ENCODE peak calls at places on chromosomes 5 and 9, in five cellular contexts. One of them, this sample, is unnamed.

GRCh38 chr5:55456216-55456895 is 78.4 kb downstream of the PLPP1 start:
- DNase-seq in D341Med: no peak
- DNase-seq in NCI-H774: no peak
- DNase-seq in HT-29: no peak
- DNase-seq in stimulated activated naive CD8-positive, alpha-beta T cell treated with anti-CD3 and anti-CD28 coated beads, Interleukin-15, Interleukin-2, amounts not matched to agents 100 U/mL and 50 U/mL, for 24 hours: no peak
- DNase-seq in this sample: no peak

GRCh38 chr9:12853021-12853420 is 78.2 kb downstream of the LURAP1L start:
- DNase-seq in D341Med: no peak
- DNase-seq in NCI-H774: no peak
- DNase-seq in HT-29: no peak
- DNase-seq in stimulated activated naive CD8-positive, alpha-beta T cell treated with anti-CD3 and anti-CD28 coated beads, Interleukin-15, Interleukin-2, amounts not matched to agents 100 U/mL and 50 U/mL, for 24 hours: no peak
- DNase-seq in this sample: no peak

GRCh38 chr9:134881313-134881670 is 682 bp downstream of the FCN2 start:
- DNase-seq in D341Med: no peak
- DNase-seq in NCI-H774: no peak
- DNase-seq in HT-29: no peak
- DNase-seq in stimulated activated naive CD8-positive, alpha-beta T cell treated with anti-CD3 and anti-CD28 coated beads, Interleukin-15, Interleukin-2, amounts not matched to agents 100 U/mL and 50 U/mL, for 24 hours: no peak
- DNase-seq in this sample: no peak

GRCh38 chr9:106860731-106861584 is 2.0 kb upstream of the ZNF462 start:
- DNase-seq in D341Med: peak
- DNase-seq in NCI-H774: no peak
- DNase-seq in HT-29: no peak
- DNase-seq in stimulated activated naive CD8-positive, alpha-beta T cell treated with anti-CD3 and anti-CD28 coated beads, Interleukin-15, Interleukin-2, amounts not matched to agents 100 U/mL and 50 U/mL, for 24 hours: no peak
- DNase-seq in this sample: no peak

GRCh38 chr5:157900644-157901043 is 41.7 kb upstream of the CLINT1 start:
- DNase-seq in D341Med: no peak
- DNase-seq in NCI-H774: peak
- DNase-seq in HT-29: no peak
- DNase-seq in stimulated activated naive CD8-positive, alpha-beta T cell treated with anti-CD3 and anti-CD28 coated beads, Interleukin-15, Interleukin-2, amounts not matched to agents 100 U/mL and 50 U/mL, for 24 hours: no peak
- DNase-seq in this sample: no peak

GRCh38 chr5:89253931-89254330 is 370.9 kb upstream of the MEF2C start:
- DNase-seq in D341Med: no peak
- DNase-seq in NCI-H774: no peak
- DNase-seq in HT-29: no peak
- DNase-seq in stimulated activated naive CD8-positive, alpha-beta T cell treated with anti-CD3 and anti-CD28 coated beads, Interleukin-15, Interleukin-2, amounts not matched to agents 100 U/mL and 50 U/mL, for 24 hours: no peak
- DNase-seq in this sample: no peak

GRCh38 chr5:143576721-143577484 is 173.4 kb upstream of the NR3C1 start:
- DNase-seq in D341Med: no peak
- DNase-seq in NCI-H774: no peak
- DNase-seq in HT-29: no peak
- DNase-seq in stimulated activated naive CD8-positive, alpha-beta T cell treated with anti-CD3 and anti-CD28 coated beads, Interleukin-15, Interleukin-2, amounts not matched to agents 100 U/mL and 50 U/mL, for 24 hours: no peak
- DNase-seq in this sample: no peak

GRCh38 chr9:93452710-93453046 is 703 bp downstream of the FAM120AOS start:
- DNase-seq in D341Med: no peak
- DNase-seq in NCI-H774: no peak
- DNase-seq in HT-29: no peak
- DNase-seq in stimulated activated naive CD8-positive, alpha-beta T cell treated with anti-CD3 and anti-CD28 coated beads, Interleukin-15, Interleukin-2, amounts not matched to agents 100 U/mL and 50 U/mL, for 24 hours: peak
- DNase-seq in this sample: no peak

GRCh38 chr9:136978073-136978864 is 965 bp downstream of the PTGDS start:
- DNase-seq in D341Med: peak
- DNase-seq in NCI-H774: peak
- DNase-seq in HT-29: no peak
- DNase-seq in stimulated activated naive CD8-positive, alpha-beta T cell treated with anti-CD3 and anti-CD28 coated beads, Interleukin-15, Interleukin-2, amounts not matched to agents 100 U/mL and 50 U/mL, for 24 hours: peak
- DNase-seq in this sample: peak

GRCh38 chr5:161851691-161852299 is 3.9 kb downstream of the GABRA1 start:
- DNase-seq in D341Med: no peak
- DNase-seq in NCI-H774: no peak
- DNase-seq in HT-29: peak
- DNase-seq in stimulated activated naive CD8-positive, alpha-beta T cell treated with anti-CD3 and anti-CD28 coated beads, Interleukin-15, Interleukin-2, amounts not matched to agents 100 U/mL and 50 U/mL, for 24 hours: no peak
- DNase-seq in this sample: peak

GRCh38 chr5:111774525-111774924 is 17.5 kb upstream of the NREP start:
- DNase-seq in D341Med: peak
- DNase-seq in NCI-H774: no peak
- DNase-seq in HT-29: peak
- DNase-seq in stimulated activated naive CD8-positive, alpha-beta T cell treated with anti-CD3 and anti-CD28 coated beads, Interleukin-15, Interleukin-2, amounts not matched to agents 100 U/mL and 50 U/mL, for 24 hours: no peak
- DNase-seq in this sample: no peak

GRCh38 chr9:95409650-95410426 is 92.3 kb upstream of the FANCC start:
- DNase-seq in D341Med: no peak
- DNase-seq in NCI-H774: no peak
- DNase-seq in HT-29: peak
- DNase-seq in stimulated activated naive CD8-positive, alpha-beta T cell treated with anti-CD3 and anti-CD28 coated beads, Interleukin-15, Interleukin-2, amounts not matched to agents 100 U/mL and 50 U/mL, for 24 hours: no peak
- DNase-seq in this sample: no peak

GRCh38 chr5:164597293-164597900 is 1092.0 kb downstream of the MAT2B start:
- DNase-seq in D341Med: peak
- DNase-seq in NCI-H774: no peak
- DNase-seq in HT-29: peak
- DNase-seq in stimulated activated naive CD8-positive, alpha-beta T cell treated with anti-CD3 and anti-CD28 coated beads, Interleukin-15, Interleukin-2, amounts not matched to agents 100 U/mL and 50 U/mL, for 24 hours: no peak
- DNase-seq in this sample: peak

GRCh38 chr9:534886-535285 is 306.6 kb upstream of the DMRT1 start:
- DNase-seq in D341Med: no peak
- DNase-seq in NCI-H774: no peak
- DNase-seq in HT-29: no peak
- DNase-seq in stimulated activated naive CD8-positive, alpha-beta T cell treated with anti-CD3 and anti-CD28 coated beads, Interleukin-15, Interleukin-2, amounts not matched to agents 100 U/mL and 50 U/mL, for 24 hours: no peak
- DNase-seq in this sample: no peak